ENCODE peak calls at places on chromosomes 3 and 15, in five cellular contexts. T is GM12865, B is cardiac fibroblast, G is ovary, K is RWPE1. W is an unnamed sample.

GRCh38 chr3:183385698-183386590 is 42.5 kb downstream of the MCF2L2 start:
- DNase-seq in T (peak), B (peak), G (no peak), K (peak), W (peak)

GRCh38 chr3:100709840-100710235 is 544 bp downstream of the TFG start:
- DNase-seq in T (peak), B (peak), G (peak), K (peak), W (peak)

GRCh38 chr3:174498638-174499037 is 360.5 kb upstream of the NAALADL2 start:
- DNase-seq in T (no peak), B (peak), G (no peak), K (no peak), W (no peak)

GRCh38 chr15:41955807-41956525 is 16.4 kb downstream of the EHD4 start:
- DNase-seq in T (no peak), B (no peak), G (no peak), K (no peak), W (no peak)

GRCh38 chr15:66474140-66474539 is 23.4 kb downstream of the SNAPC5 start:
- DNase-seq in T (no peak), B (no peak), G (no peak), K (no peak), W (no peak)

GRCh38 chr15:71397377-71397776 is 282.1 kb downstream of the THSD4 start:
- DNase-seq in T (no peak), B (peak), G (peak), K (no peak), W (no peak)

GRCh38 chr15:45588199-45588910 is 1.2 kb downstream of the BLOC1S6 start:
- DNase-seq in T (peak), B (peak), G (no peak), K (no peak), W (no peak)

GRCh38 chr3:130539005-130539404 is 22.0 kb downstream of the COL6A6 start:
- DNase-seq in T (peak), B (peak), G (no peak), K (peak), W (no peak)

GRCh38 chr3:10513306-10513705 is 7.9 kb upstream of the ATP2B2 start:
- DNase-seq in T (no peak), B (no peak), G (no peak), K (no peak), W (no peak)

GRCh38 chr3:187737401-187738088 is 7.7 kb downstream of the BCL6 start:
- DNase-seq in T (no peak), B (peak), G (peak), K (peak), W (peak)

GRCh38 chr3:49623071-49623470 is 51.1 kb upstream of the APEH start:
- DNase-seq in T (no peak), B (no peak), G (no peak), K (no peak), W (no peak)

GRCh38 chr3:53045784-53046170 is at the start of gene SFMBT1:
- DNase-seq in T (peak), B (peak), G (peak), K (peak), W (peak)

GRCh38 chr15:93243573-93243972 is 154.6 kb upstream of the RGMA start:
- DNase-seq in T (no peak), B (no peak), G (no peak), K (no peak), W (no peak)

GRCh38 chr3:67292356-67293225 is 294.5 kb downstream of the KBTBD8 start:
- DNase-seq in T (no peak), B (no peak), G (no peak), K (no peak), W (no peak)

GRCh38 chr3:122858373-122858772 is 63.5 kb downstream of the SLC49A4 start:
- DNase-seq in T (peak), B (peak), G (no peak), K (peak), W (no peak)

GRCh38 chr3:55467099-55467498 is 20.0 kb downstream of the WNT5A start:
- DNase-seq in T (no peak), B (peak), G (no peak), K (no peak), W (no peak)

GRCh38 chr3:112056451-112056929 is 22.0 kb downstream of the TMPRSS7 start:
- DNase-seq in T (no peak), B (peak), G (no peak), K (peak), W (no peak)

GRCh38 chr3:132417695-132418520 is 606 bp downstream of the DNAJC13 start:
- DNase-seq in T (peak), B (peak), G (no peak), K (peak), W (no peak)

GRCh38 chr3:60153221-60153999 is 1097.8 kb downstream of the FHIT start:
- DNase-seq in T (no peak), B (no peak), G (no peak), K (no peak), W (no peak)

W was measured in uterus.